ENCODE peak calls at places on chromosomes 12 and 14, in six cellular contexts. M is GM12878, J is H1, T is HepG2, L is HL-60, P is K562. N is an unnamed sample.
A peak's percentile ranks its signal among the peaks of the same experiment; 100 is the strongest.

GRCh38 chr12:53696285-53696654 is 20.4 kb upstream of the ATP5MC2 start:
- DNase-seq in M (peak; percentile 25), J (peak; percentile 75), T (peak; percentile 82), L (no peak), P (peak; percentile 59), N (peak; percentile 84)

GRCh38 chr12:127888948-127889347 is 378.0 kb upstream of the TMEM132C start:
- DNase-seq in M (no peak), J (no peak), T (no peak), L (no peak), P (no peak), N (no peak)

GRCh38 chr12:91388573-91388972 is 206.0 kb upstream of the DCN start:
- DNase-seq in M (no peak), J (no peak), T (no peak), L (no peak), P (no peak), N (no peak)

GRCh38 chr12:93895096-93895460 is 217.9 kb downstream of the CRADD start:
- DNase-seq in M (no peak), J (no peak), T (no peak), L (no peak), P (no peak), N (no peak)

GRCh38 chr12:104975621-104976343 is 10.3 kb upstream of the NOPCHAP1 start:
- DNase-seq in M (no peak), J (no peak), T (no peak), L (no peak), P (no peak), N (no peak)

GRCh38 chr12:32083489-32083888 is 23.2 kb upstream of the BICD1 start:
- DNase-seq in M (no peak), J (no peak), T (no peak), L (no peak), P (no peak), N (no peak)

GRCh38 chr12:49288922-49289555 is 5.9 kb upstream of the PRPH start:
- DNase-seq in M (no peak), J (no peak), T (no peak), L (no peak), P (no peak), N (no peak)

GRCh38 chr14:57704796-57705195 is 161.1 kb downstream of the SLC35F4 start:
- DNase-seq in M (no peak), J (no peak), T (no peak), L (no peak), P (no peak), N (no peak)

GRCh38 chr12:106106892-106107291 is 31.9 kb downstream of the NUAK1 start:
- DNase-seq in M (no peak), J (no peak), T (no peak), L (no peak), P (no peak), N (no peak)

GRCh38 chr14:92525318-92526095 is 11.9 kb downstream of the RIN3 start:
- DNase-seq in M (no peak), J (no peak), T (no peak), L (no peak), P (no peak), N (no peak)

DNA sequence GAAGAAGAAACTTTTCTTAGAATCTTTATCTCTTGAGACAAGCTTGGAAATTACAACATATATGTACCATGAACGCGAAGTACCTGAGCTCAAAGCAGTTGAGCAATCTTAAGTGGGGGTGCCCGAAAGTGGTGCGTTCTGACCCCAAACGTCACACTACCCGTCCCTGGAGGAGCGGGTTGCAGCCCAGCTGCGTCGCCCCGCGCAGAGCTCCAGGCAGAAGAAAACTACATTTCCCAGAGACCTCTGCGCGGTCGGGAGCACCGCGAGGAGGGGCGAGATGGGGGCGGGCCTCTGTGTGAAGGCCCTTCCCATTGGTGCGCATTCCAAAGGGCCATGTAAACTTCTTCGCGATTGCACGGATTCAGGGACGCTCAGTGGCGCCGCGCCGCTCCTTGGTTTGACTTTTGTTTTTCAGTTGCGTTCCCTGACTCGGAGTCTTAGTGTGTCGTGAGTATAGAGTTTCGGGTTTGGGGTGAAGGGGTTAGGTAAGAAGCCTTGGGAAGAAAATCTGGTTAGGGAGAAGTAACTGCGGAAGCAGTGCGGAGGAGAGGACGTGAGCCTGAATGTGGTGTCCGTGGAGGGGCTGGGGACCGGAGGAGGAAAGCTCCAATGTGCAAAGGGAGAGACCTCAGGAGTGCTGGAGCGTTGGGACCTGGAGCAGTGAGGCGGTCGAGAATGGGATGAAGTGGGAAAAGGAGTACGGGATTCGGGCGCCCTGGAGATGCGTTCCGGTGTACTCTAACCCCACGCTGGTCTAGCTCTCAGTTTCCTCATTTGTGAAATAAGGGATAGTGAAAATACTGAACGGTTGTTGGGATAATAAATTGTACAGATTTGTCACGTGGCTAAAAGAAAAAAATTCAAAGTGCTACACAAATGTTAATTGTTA is at the start of gene CCDC77:
- DNase-seq in M (peak; percentile 86), J (peak; percentile 80), T (peak; percentile 89), L (peak; percentile 88), P (peak; percentile 93), N (peak; percentile 95)
- TF ChIP-seq GABPA in M (no peak), J (no peak), T (no peak), L (peak; percentile 14), P (no peak), N (peak; percentile 29)

GRCh38 chr14:61752626-61753025 is 9.6 kb upstream of the SNAPC1 start:
- DNase-seq in M (peak; percentile 60), J (no peak), T (no peak), L (no peak), P (no peak), N (no peak)
- TF ChIP-seq GABPA in M (no peak), J (no peak), T (no peak), L (no peak), P (no peak), N (no peak)

GRCh38 chr14:71527807-71528206 is 404.4 kb upstream of the RGS6 start:
- DNase-seq in M (no peak), J (no peak), T (no peak), L (no peak), P (no peak), N (no peak)
- TF ChIP-seq GABPA in M (no peak), J (no peak), T (no peak), L (no peak), P (no peak), N (no peak)

GRCh38 chr12:29796823-29797263 is 13.1 kb upstream of the TMTC1 start:
- DNase-seq in M (no peak), J (no peak), T (no peak), L (no peak), P (no peak), N (no peak)
- TF ChIP-seq GABPA in M (no peak), J (no peak), T (no peak), L (no peak), P (no peak), N (no peak)

GRCh38 chr12:81083906-81084513 is 6.1 kb downstream of the ACSS3 start:
- DNase-seq in M (no peak), J (no peak), T (no peak), L (no peak), P (no peak), N (no peak)
- TF ChIP-seq GABPA in M (no peak), J (no peak), T (no peak), L (no peak), P (no peak), N (no peak)

DNA sequence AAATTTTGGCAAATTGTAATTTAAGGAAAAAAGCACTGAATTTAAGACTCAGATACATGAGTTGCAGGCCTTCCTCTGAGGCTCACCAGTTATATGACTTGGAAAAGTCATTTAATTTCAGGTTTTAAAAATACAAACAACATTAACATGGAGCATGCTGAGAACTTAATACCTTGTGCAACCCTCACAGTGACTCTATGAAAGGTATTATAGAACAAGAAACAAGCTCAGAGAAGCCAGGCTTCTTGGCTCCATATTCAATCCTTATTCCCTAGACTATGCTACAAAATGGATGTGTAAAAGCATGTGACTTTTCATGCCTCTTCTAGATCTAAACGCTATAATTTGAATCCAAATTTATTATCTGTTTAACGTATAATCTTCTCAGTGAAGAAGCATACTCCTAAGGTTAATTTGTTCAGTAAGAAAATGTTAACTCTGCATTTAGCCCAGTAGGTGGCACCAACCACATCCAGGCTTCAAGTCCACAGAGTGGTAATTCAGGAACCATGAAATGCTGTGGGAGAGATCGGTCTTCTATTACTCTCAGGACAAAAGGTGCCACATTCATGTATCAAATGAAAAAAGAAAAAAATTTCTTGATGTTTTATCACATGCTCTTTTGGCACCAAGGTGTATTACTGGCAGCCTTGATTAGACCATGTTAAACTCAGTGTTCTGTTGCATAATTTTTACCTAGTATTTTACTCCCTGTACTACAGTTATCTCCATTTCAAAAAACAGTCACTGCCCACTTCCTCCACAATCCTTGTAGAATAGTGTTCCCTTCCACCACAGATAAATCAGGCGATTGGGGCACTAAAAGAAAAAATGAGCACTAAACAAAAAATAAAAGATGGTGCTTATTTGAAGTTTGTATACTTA is 9.3 kb downstream of the CCDC196 start:
- DNase-seq in M (peak; percentile 45), J (no peak), T (peak; percentile 65), L (no peak), P (peak; percentile 23), N (peak; percentile 40)
- TF ChIP-seq GABPA in M (no peak), J (no peak), T (no peak), L (no peak), P (no peak), N (no peak)

GRCh38 chr12:71683633-71684032 is 2.2 kb upstream of the TMEM19 start:
- DNase-seq in M (no peak), J (no peak), T (no peak), L (no peak), P (no peak), N (no peak)
- TF ChIP-seq GABPA in M (no peak), J (no peak), T (no peak), L (no peak), P (no peak), N (no peak)

GRCh38 chr14:69259176-69259530 is 805 bp upstream of the GALNT16 start:
- DNase-seq in M (no peak), J (no peak), T (no peak), L (no peak), P (no peak), N (no peak)

GRCh38 chr14:69259531-69260245 is at the start of gene GALNT16:
- DNase-seq in M (no peak), J (no peak), T (no peak), L (no peak), P (peak; percentile 47), N (peak; percentile 92)

GRCh38 chr14:69261761-69262331 is 1.9 kb downstream of the GALNT16 start:
- DNase-seq in M (no peak), J (no peak), T (peak; percentile 69), L (no peak), P (no peak), N (peak; percentile 36)

GRCh38 chr14:69260979-69261605 is 1.1 kb downstream of the GALNT16 start:
- DNase-seq in M (no peak), J (no peak), T (no peak), L (no peak), P (peak; percentile 73), N (peak; percentile 91)

GRCh38 chr14:69260246-69260978 is 454 bp downstream of the GALNT16 start:
- DNase-seq in M (no peak), J (no peak), T (no peak), L (no peak), P (peak; percentile 8), N (peak; percentile 78)
- TF ChIP-seq GABPA in M (no peak), J (no peak), T (peak; percentile 9), L (no peak), P (no peak), N (no peak)